ENCODE peak calls at places on chromosomes 7 and 10, in four cellular contexts. H is WTC11, G is astrocyte of the spinal cord, R is breast epithelium. Q is an unnamed sample.

GRCh38 chr10:68428396-68428795 is 21.3 kb upstream of the RUFY2 start:
- DNase-seq in H (no peak), R (no peak), G (no peak), Q (no peak)

GRCh38 chr7:55249332-55249731 is 115.8 kb upstream of the LANCL2 start:
- DNase-seq in G (no peak), H (no peak), R (no peak), Q (no peak)

GRCh38 chr7:101436857-101437576 is 74.3 kb downstream of the COL26A1 start:
- DNase-seq in G (no peak), H (peak), R (no peak), Q (no peak)

GRCh38 chr10:101609481-101609880 is 21.4 kb downstream of the DPCD start:
- DNase-seq in H (no peak), G (no peak), R (no peak), Q (no peak)

GRCh38 chr7:64581929-64582894 is 19.3 kb upstream of the ZNF680 start:
- DNase-seq in G (peak), H (no peak), R (no peak), Q (no peak)

GRCh38 chr7:83486957-83487356 is 162.0 kb downstream of the SEMA3E start:
- DNase-seq in H (no peak), G (no peak), R (no peak), Q (peak)

GRCh38 chr7:36600869-36601530 is 123.3 kb downstream of the AOAH start:
- DNase-seq in H (no peak), R (no peak), G (peak), Q (peak)

GRCh38 chr7:98998821-98999725 is 120.7 kb downstream of the TRRAP start:
- DNase-seq in R (peak), G (no peak), H (no peak), Q (no peak)

GRCh38 chr7:21256310-21256877 is 171.5 kb upstream of the SP4 start:
- DNase-seq in R (no peak), G (peak), H (no peak), Q (no peak)

GRCh38 chr10:119341236-119342016 is 134.1 kb downstream of the GRK5 start:
- DNase-seq in H (no peak), G (peak), R (no peak), Q (peak)

GRCh38 chr7:128266891-128267839 is 26.1 kb downstream of the LEP start:
- DNase-seq in H (peak), R (peak), G (peak), Q (peak)

GRCh38 chr7:121555558-121555957 is 159.4 kb upstream of the FAM3C start:
- DNase-seq in G (no peak), H (no peak), R (no peak), Q (no peak)

GRCh38 chr10:102648889-102649752 is 4.8 kb downstream of the TRIM8 start:
- DNase-seq in R (no peak), H (no peak), G (no peak), Q (no peak)

GRCh38 chr10:71068811-71069411 is 143.5 kb upstream of the UNC5B start:
- DNase-seq in H (no peak), R (peak), G (peak), Q (peak)

GRCh38 chr10:69413221-69413865 is 3.4 kb downstream of the TACR2 start:
- DNase-seq in G (peak), H (peak), R (peak), Q (peak)

GRCh38 chr10:71390435-71390820 is 6.3 kb upstream of the CDH23 start:
- DNase-seq in H (no peak), G (no peak), R (no peak), Q (no peak)

GRCh38 chr10:11154333-11154732 is 136.7 kb downstream of the CELF2 start:
- DNase-seq in H (no peak), R (no peak), G (no peak), Q (no peak)

GRCh38 chr7:6261699-6262098 is 10.7 kb downstream of the CYTH3 start:
- DNase-seq in R (no peak), G (no peak), H (no peak), Q (no peak)

GRCh38 chr10:87861953-87862643 is 1.2 kb downstream of the KLLN start:
- DNase-seq in H (peak), R (peak), G (peak), Q (peak)

GRCh38 chr7:116122972-116123595 is 87.3 kb upstream of the TES start:
- DNase-seq in R (no peak), H (no peak), G (peak), Q (no peak)

GRCh38 chr10:69871074-69871473 is 69.4 kb downstream of the COL13A1 start:
- DNase-seq in R (no peak), H (no peak), G (no peak), Q (no peak)

GRCh38 chr10:14605231-14605925 is 169.3 kb downstream of the FAM107B start:
- DNase-seq in H (no peak), G (peak), R (no peak), Q (peak)

GRCh38 chr7:92155108-92155755 is 21.0 kb upstream of the CYP51A1 start:
- DNase-seq in G (no peak), R (no peak), H (no peak), Q (no peak)

GRCh38 chr7:47807756-47808155 is 140.5 kb downstream of the PKD1L1 start:
- DNase-seq in G (no peak), R (no peak), H (peak), Q (no peak)

GRCh38 chr7:4788627-4789189 is 13.3 kb downstream of the AP5Z1 start:
- DNase-seq in H (no peak), R (no peak), G (no peak), Q (no peak)

GRCh38 chr10:110780704-110781103 is 91.0 kb upstream of the PDCD4 start:
- DNase-seq in R (no peak), H (no peak), G (no peak), Q (no peak)

GRCh38 chr10:84267503-84268126 is 22.8 kb downstream of the RGR start:
- DNase-seq in H (peak), G (peak), R (no peak), Q (peak)

GRCh38 chr7:1850976-1851571 is 181.0 kb downstream of the ELFN1 start:
- DNase-seq in R (no peak), G (no peak), H (no peak), Q (no peak)

GRCh38 chr7:156790264-156790663 is 102.7 kb downstream of the LMBR1 start:
- DNase-seq in G (no peak), R (no peak), H (no peak), Q (no peak)

GRCh38 chr10:28381903-28382347 is 79.1 kb upstream of the MPP7 start:
- DNase-seq in G (peak), H (peak), R (peak), Q (peak)

GRCh38 chr10:130745251-130745650 is 566.3 kb downstream of the TCERG1L start:
- DNase-seq in G (no peak), H (no peak), R (no peak), Q (no peak)

GRCh38 chr10:100600218-100600617 is 64.5 kb downstream of the HIF1AN start:
- DNase-seq in R (no peak), H (no peak), G (no peak), Q (no peak)

GRCh38 chr7:35714862-35715261 is 19.9 kb upstream of the HERPUD2 start:
- DNase-seq in R (no peak), H (no peak), G (no peak), Q (peak)

GRCh38 chr10:80274396-80275134 is 14.9 kb downstream of the MAT1A start:
- DNase-seq in H (no peak), R (no peak), G (no peak), Q (no peak)

GRCh38 chr10:119189811-119190282 is 11.2 kb upstream of the PRDX3 start:
- DNase-seq in H (no peak), R (no peak), G (peak), Q (no peak)

GRCh38 chr7:75723444-75723843 is 15.3 kb downstream of the HIP1 start:
- DNase-seq in G (no peak), R (no peak), H (no peak), Q (no peak)

Q was measured in foreskin keratinocyte.